ENCODE peak calls at places on chromosomes 11 and 22, in four cellular contexts. S is IMR-90, J is mesendoderm, V is neuronal stem cell. D is an unnamed sample.

GRCh38 chr11:11268119-11268518 is 84.9 kb downstream of the CSNK2A3 start:
- DNase-seq in S (no peak), J (no peak), V (no peak), D (no peak)

GRCh38 chr11:7512525-7513209 is 1.1 kb upstream of the PPFIBP2 start:
- DNase-seq in S (no peak), J (no peak), V (no peak), D (no peak)

GRCh38 chr11:61861634-61862033 is 29.7 kb downstream of the FADS3 start:
- DNase-seq in S (no peak), J (no peak), V (no peak), D (no peak)

GRCh38 chr11:100356035-100356434 is 331.1 kb upstream of the ARHGAP42 start:
- DNase-seq in S (no peak), J (no peak), V (no peak), D (no peak)

GRCh38 chr11:119254239-119254638 is 48.1 kb downstream of the CBL start:
- DNase-seq in S (no peak), J (no peak), V (no peak), D (no peak)

GRCh38 chr22:43183496-43184263 is 3.3 kb downstream of the TTLL12 start:
- DNase-seq in S (peak), J (no peak), V (no peak), D (no peak)

GRCh38 chr11:113895367-113896155 is 9.0 kb upstream of the HTR3B start:
- DNase-seq in S (no peak), J (peak), V (no peak), D (peak)

GRCh38 chr22:32466496-32466895 is 2.2 kb upstream of the BPIFC start:
- DNase-seq in S (peak), J (no peak), V (no peak), D (no peak)

GRCh38 chr11:76798202-76798581 is 15.0 kb downstream of the TSKU start:
- DNase-seq in S (no peak), J (no peak), V (no peak), D (no peak)

GRCh38 chr11:35165416-35166368 is 26.7 kb downstream of the CD44 start:
- DNase-seq in S (peak), J (no peak), V (no peak), D (no peak)

GRCh38 chr11:35324183-35324582 is 95.2 kb downstream of the SLC1A2 start:
- DNase-seq in S (no peak), J (no peak), V (no peak), D (no peak)

GRCh38 chr11:96284917-96285316 is 58.1 kb downstream of the MAML2 start:
- DNase-seq in S (no peak), J (no peak), V (no peak), D (no peak)

GRCh38 chr11:972812-973211 is 47.1 kb downstream of the AP2A2 start:
- DNase-seq in S (no peak), J (no peak), V (no peak), D (no peak)

GRCh38 chr11:68931911-68932310 is 28.2 kb downstream of the IGHMBP2 start:
- DNase-seq in S (no peak), J (no peak), V (no peak), D (no peak)

GRCh38 chr11:6249822-6250555 is 9.6 kb upstream of the CCKBR start:
- DNase-seq in S (peak), J (peak), V (no peak), D (no peak)

GRCh38 chr11:113113801-113114451 is 152.7 kb downstream of the NCAM1 start:
- DNase-seq in S (no peak), J (no peak), V (no peak), D (no peak)

GRCh38 chr22:26550498-26551033 is 38.3 kb upstream of the TFIP11 start:
- DNase-seq in S (peak), J (peak), V (no peak), D (no peak)

GRCh38 chr11:86806903-86807302 is 6.6 kb downstream of the PRSS23 start:
- DNase-seq in S (no peak), J (no peak), V (no peak), D (no peak)

GRCh38 chr11:31325162-31325561 is 44.4 kb downstream of the DCDC1 start:
- DNase-seq in S (peak), J (no peak), V (no peak), D (no peak)

GRCh38 chr11:14546672-14547071 is 26.5 kb upstream of the PSMA1 start:
- DNase-seq in S (no peak), J (no peak), V (no peak), D (no peak)

GRCh38 chr11:83682645-83682973 is 396.4 kb upstream of the CCDC90B start:
- DNase-seq in S (no peak), J (peak), V (no peak), D (no peak)

GRCh38 chr22:19718255-19719054 is 4.2 kb downstream of the SEPTIN5 start:
- DNase-seq in S (no peak), J (no peak), V (no peak), D (no peak)
- H2BK15ac ChIP-seq in S (no peak), J (no peak), V (peak), D (no peak)

GRCh38 chr22:29756341-29756740 is 10.5 kb downstream of the ZMAT5 start:
- DNase-seq in S (no peak), J (no peak), V (no peak), D (no peak)

GRCh38 chr22:29757096-29757495 is 9.7 kb downstream of the ZMAT5 start:
- DNase-seq in S (no peak), J (no peak), V (no peak), D (no peak)

GRCh38 chr22:29755889-29756288 is 10.9 kb downstream of the ZMAT5 start:
- DNase-seq in S (no peak), J (no peak), V (no peak), D (no peak)

GRCh38 chr22:29758068-29758622 is 8.7 kb downstream of the ZMAT5 start:
- DNase-seq in S (no peak), J (no peak), V (no peak), D (no peak)

GRCh38 chr22:29758959-29759358 is 7.8 kb downstream of the ZMAT5 start:
- DNase-seq in S (no peak), J (no peak), V (no peak), D (no peak)
- H2BK15ac ChIP-seq in S (no peak), J (no peak), V (no peak), D (no peak)

DNA sequence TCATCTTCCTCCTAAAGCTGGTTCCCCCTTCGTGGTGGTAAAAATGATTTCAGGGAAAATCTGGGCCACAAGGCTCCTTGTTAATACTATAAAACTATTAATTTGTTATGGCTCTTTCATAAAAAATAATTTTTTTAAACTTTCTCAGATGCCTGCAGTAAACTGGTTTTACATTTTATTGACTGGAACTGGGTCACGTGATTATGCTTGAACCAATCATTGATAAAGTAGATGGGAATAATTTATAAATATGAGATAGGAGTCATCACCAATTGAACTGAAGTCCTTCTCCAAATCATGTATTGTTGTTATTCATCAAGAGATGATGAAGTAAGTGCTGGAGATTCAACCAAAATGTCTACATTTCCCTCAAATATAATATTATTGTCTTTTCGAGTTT is 138.4 kb downstream of the SLC17A6 start:
- DNase-seq in S (no peak), J (no peak), V (no peak), D (no peak)
- H2BK15ac ChIP-seq in S (no peak), J (no peak), V (no peak), D (no peak)

GRCh38 chr11:20661850-20662249 is 7.5 kb upstream of the NELL1 start:
- DNase-seq in S (no peak), J (no peak), V (no peak), D (no peak)

GRCh38 chr11:20658135-20658534 is 11.3 kb upstream of the NELL1 start:
- DNase-seq in S (no peak), J (no peak), V (no peak), D (no peak)

GRCh38 chr11:20661445-20661844 is 7.9 kb upstream of the NELL1 start:
- DNase-seq in S (no peak), J (no peak), V (no peak), D (no peak)
- H2BK15ac ChIP-seq in S (no peak), J (no peak), V (no peak), D (no peak)

GRCh38 chr11:115581871-115582639 is 77.8 kb upstream of the CADM1 start:
- DNase-seq in S (peak), J (peak), V (no peak), D (peak)
- H2BK15ac ChIP-seq in S (no peak), J (no peak), V (no peak), D (no peak)

DNA sequence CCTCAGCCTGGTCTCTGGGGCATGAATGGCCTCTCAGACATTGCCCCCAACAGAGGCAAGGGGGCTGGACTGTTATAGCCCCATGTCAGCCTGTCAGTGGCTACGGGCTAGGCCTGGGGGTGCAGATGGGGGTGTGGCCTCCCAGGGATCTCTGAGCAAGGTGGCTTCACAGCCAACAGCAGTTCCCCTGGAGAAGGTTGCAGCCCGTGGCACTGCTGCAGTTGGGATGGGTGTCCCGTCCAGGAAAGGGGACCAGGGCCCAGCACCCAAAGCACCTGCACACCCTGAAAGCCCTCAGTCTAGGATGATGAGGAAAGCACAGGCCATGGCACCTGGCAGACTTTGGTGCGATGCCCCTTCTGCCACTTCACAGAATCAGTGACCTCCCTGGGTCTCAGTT is 101.3 kb downstream of the TP53I11 start:
- DNase-seq in S (no peak), J (no peak), V (no peak), D (no peak)
- H2BK15ac ChIP-seq in S (no peak), J (no peak), V (no peak), D (no peak)

GRCh38 chr11:122981388-122982264 is at the start of gene BSX:
- DNase-seq in S (peak), J (peak), V (peak), D (peak)
- H2BK15ac ChIP-seq in S (no peak), J (no peak), V (no peak), D (no peak)

DNA sequence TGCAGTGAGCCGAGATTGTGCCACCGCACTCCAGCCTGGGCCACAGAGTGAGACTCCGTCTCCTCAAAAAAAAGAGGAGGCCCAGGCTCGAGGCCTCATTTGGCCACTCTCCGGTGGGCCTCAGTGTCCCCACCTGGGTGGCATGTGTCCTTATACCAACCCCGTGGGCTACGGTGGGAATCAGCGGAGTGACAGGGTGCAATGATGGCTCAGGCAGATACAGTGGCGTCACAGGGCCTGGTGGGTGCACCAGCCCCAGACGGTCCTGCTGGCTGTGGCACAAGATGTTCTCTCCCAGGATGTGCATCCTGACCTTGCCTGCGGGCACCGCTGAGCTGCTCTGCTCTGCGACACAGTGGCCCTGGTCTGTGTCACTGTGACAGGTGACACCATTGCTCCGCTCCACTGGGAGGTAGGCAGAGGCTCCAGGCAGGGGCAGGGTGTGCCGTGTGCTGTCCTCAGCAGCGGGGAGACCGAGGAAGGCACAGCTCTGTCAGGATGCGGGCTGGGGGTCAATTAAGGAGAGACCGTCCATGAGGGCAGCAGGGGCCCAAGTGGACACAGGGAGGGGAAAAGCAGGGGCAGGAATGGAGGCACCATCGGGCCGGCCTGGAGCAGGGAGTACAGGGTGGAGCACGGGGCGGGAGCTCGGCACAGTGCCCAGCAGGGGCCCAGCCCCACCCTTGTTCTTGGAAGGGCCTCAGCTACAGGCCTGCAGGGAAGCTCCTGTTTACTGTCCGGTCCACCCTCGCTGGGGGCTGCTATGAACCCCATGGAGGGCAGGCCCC is 21.7 kb upstream of the TH start:
- DNase-seq in S (no peak), J (no peak), V (no peak), D (no peak)
- H2BK15ac ChIP-seq in S (no peak), J (no peak), V (peak), D (no peak)